ENCODE peak calls at places on chromosomes 16 and 17, in nine cellular contexts. One of them, this sample, is unnamed.

GRCh38 chr17:66720567-66720966 is 114.3 kb upstream of the CACNG5 start:
- DNase-seq in HepG2: no peak
- DNase-seq in T-helper 2 cell: no peak
- DNase-seq in Right ventricle myocardium superior: no peak
- DNase-seq in heart right ventricle: no peak
- DNase-seq in activated CD4-positive, alpha-beta T cell treated with anti-CD3 and anti-CD28 coated beads, Interleukin-2, amount 50 U/mL, for 48 hours: no peak
- DNase-seq in T-helper 17 cell: no peak
- DNase-seq in GM12865: no peak
- DNase-seq in hypothalamus: no peak
- DNase-seq in this sample: no peak

GRCh38 chr17:29682054-29682453 is 59.3 kb upstream of the CORO6 start:
- DNase-seq in Right ventricle myocardium superior: no peak
- DNase-seq in activated CD4-positive, alpha-beta T cell treated with anti-CD3 and anti-CD28 coated beads, Interleukin-2, amount 50 U/mL, for 48 hours: no peak
- DNase-seq in heart right ventricle: no peak
- DNase-seq in hypothalamus: no peak
- DNase-seq in T-helper 17 cell: no peak
- DNase-seq in T-helper 2 cell: no peak
- DNase-seq in GM12865: peak
- DNase-seq in HepG2: no peak
- DNase-seq in this sample: no peak

GRCh38 chr16:14011846-14012245 is 59.3 kb upstream of the MRTFB start:
- DNase-seq in heart right ventricle: no peak
- DNase-seq in activated CD4-positive, alpha-beta T cell treated with anti-CD3 and anti-CD28 coated beads, Interleukin-2, amount 50 U/mL, for 48 hours: no peak
- DNase-seq in HepG2: no peak
- DNase-seq in GM12865: no peak
- DNase-seq in Right ventricle myocardium superior: peak
- DNase-seq in T-helper 17 cell: no peak
- DNase-seq in hypothalamus: no peak
- DNase-seq in T-helper 2 cell: no peak
- DNase-seq in this sample: no peak

GRCh38 chr17:74566132-74566753 is 1.1 kb downstream of the CD300H start:
- DNase-seq in T-helper 17 cell: no peak
- DNase-seq in activated CD4-positive, alpha-beta T cell treated with anti-CD3 and anti-CD28 coated beads, Interleukin-2, amount 50 U/mL, for 48 hours: peak
- DNase-seq in T-helper 2 cell: no peak
- DNase-seq in HepG2: peak
- DNase-seq in GM12865: peak
- DNase-seq in heart right ventricle: no peak
- DNase-seq in Right ventricle myocardium superior: peak
- DNase-seq in hypothalamus: no peak
- DNase-seq in this sample: no peak

GRCh38 chr17:17551361-17551760 is 40.1 kb downstream of the PEMT start:
- DNase-seq in Right ventricle myocardium superior: peak
- DNase-seq in HepG2: no peak
- DNase-seq in T-helper 2 cell: no peak
- DNase-seq in GM12865: no peak
- DNase-seq in heart right ventricle: peak
- DNase-seq in activated CD4-positive, alpha-beta T cell treated with anti-CD3 and anti-CD28 coated beads, Interleukin-2, amount 50 U/mL, for 48 hours: no peak
- DNase-seq in hypothalamus: no peak
- DNase-seq in T-helper 17 cell: no peak
- DNase-seq in this sample: no peak

GRCh38 chr17:564526-564925 is 150.1 kb downstream of the VPS53 start:
- DNase-seq in HepG2: no peak
- DNase-seq in GM12865: no peak
- DNase-seq in hypothalamus: no peak
- DNase-seq in activated CD4-positive, alpha-beta T cell treated with anti-CD3 and anti-CD28 coated beads, Interleukin-2, amount 50 U/mL, for 48 hours: no peak
- DNase-seq in heart right ventricle: no peak
- DNase-seq in T-helper 17 cell: no peak
- DNase-seq in T-helper 2 cell: no peak
- DNase-seq in Right ventricle myocardium superior: no peak
- DNase-seq in this sample: no peak

GRCh38 chr16:67150058-67150832 is 553 bp downstream of the B3GNT9 start:
- DNase-seq in heart right ventricle: no peak
- DNase-seq in T-helper 2 cell: no peak
- DNase-seq in T-helper 17 cell: peak
- DNase-seq in Right ventricle myocardium superior: peak
- DNase-seq in hypothalamus: no peak
- DNase-seq in HepG2: no peak
- DNase-seq in GM12865: peak
- DNase-seq in activated CD4-positive, alpha-beta T cell treated with anti-CD3 and anti-CD28 coated beads, Interleukin-2, amount 50 U/mL, for 48 hours: peak
- DNase-seq in this sample: no peak

GRCh38 chr16:1429631-1430030 is 1.2 kb upstream of the PERCC1 start:
- DNase-seq in heart right ventricle: no peak
- DNase-seq in HepG2: no peak
- DNase-seq in Right ventricle myocardium superior: no peak
- DNase-seq in T-helper 2 cell: no peak
- DNase-seq in GM12865: no peak
- DNase-seq in hypothalamus: no peak
- DNase-seq in activated CD4-positive, alpha-beta T cell treated with anti-CD3 and anti-CD28 coated beads, Interleukin-2, amount 50 U/mL, for 48 hours: no peak
- DNase-seq in T-helper 17 cell: no peak
- DNase-seq in this sample: no peak

GRCh38 chr16:85563515-85564276 is 49.4 kb upstream of the GSE1 start:
- DNase-seq in hypothalamus: no peak
- DNase-seq in T-helper 2 cell: no peak
- DNase-seq in activated CD4-positive, alpha-beta T cell treated with anti-CD3 and anti-CD28 coated beads, Interleukin-2, amount 50 U/mL, for 48 hours: no peak
- DNase-seq in GM12865: no peak
- DNase-seq in Right ventricle myocardium superior: peak
- DNase-seq in T-helper 17 cell: no peak
- DNase-seq in HepG2: peak
- DNase-seq in heart right ventricle: peak
- DNase-seq in this sample: no peak

GRCh38 chr16:82096641-82097040 is 61.6 kb downstream of the HSD17B2 start:
- DNase-seq in heart right ventricle: no peak
- DNase-seq in activated CD4-positive, alpha-beta T cell treated with anti-CD3 and anti-CD28 coated beads, Interleukin-2, amount 50 U/mL, for 48 hours: no peak
- DNase-seq in GM12865: no peak
- DNase-seq in T-helper 17 cell: no peak
- DNase-seq in Right ventricle myocardium superior: no peak
- DNase-seq in T-helper 2 cell: no peak
- DNase-seq in HepG2: no peak
- DNase-seq in hypothalamus: no peak
- DNase-seq in this sample: no peak

GRCh38 chr17:75551276-75551675 is 25.8 kb downstream of the LLGL2 start:
- DNase-seq in HepG2: no peak
- DNase-seq in GM12865: no peak
- DNase-seq in Right ventricle myocardium superior: no peak
- DNase-seq in T-helper 17 cell: no peak
- DNase-seq in T-helper 2 cell: no peak
- DNase-seq in hypothalamus: no peak
- DNase-seq in activated CD4-positive, alpha-beta T cell treated with anti-CD3 and anti-CD28 coated beads, Interleukin-2, amount 50 U/mL, for 48 hours: no peak
- DNase-seq in heart right ventricle: no peak
- DNase-seq in this sample: no peak

GRCh38 chr16:84690088-84690819 is 9.5 kb upstream of the USP10 start:
- DNase-seq in HepG2: no peak
- DNase-seq in heart right ventricle: no peak
- DNase-seq in hypothalamus: no peak
- DNase-seq in GM12865: no peak
- DNase-seq in T-helper 2 cell: no peak
- DNase-seq in activated CD4-positive, alpha-beta T cell treated with anti-CD3 and anti-CD28 coated beads, Interleukin-2, amount 50 U/mL, for 48 hours: no peak
- DNase-seq in Right ventricle myocardium superior: no peak
- DNase-seq in T-helper 17 cell: no peak
- DNase-seq in this sample: no peak

GRCh38 chr17:1878419-1879121 is 48.8 kb downstream of the RPA1 start:
- DNase-seq in HepG2: no peak
- DNase-seq in T-helper 2 cell: no peak
- DNase-seq in heart right ventricle: peak
- DNase-seq in T-helper 17 cell: no peak
- DNase-seq in activated CD4-positive, alpha-beta T cell treated with anti-CD3 and anti-CD28 coated beads, Interleukin-2, amount 50 U/mL, for 48 hours: no peak
- DNase-seq in GM12865: no peak
- DNase-seq in hypothalamus: no peak
- DNase-seq in Right ventricle myocardium superior: no peak
- DNase-seq in this sample: no peak

This sample was measured in AG04450.